ENCODE peak calls at places on chromosome 7, in six cellular contexts. X is left ventricle myocardium superior, M is memory B cell, B is smooth muscle cell of the brain vasculature, O is HL-60, Z is endothelial cell. I is an unnamed sample.

GRCh38 chr7:37289781-37290180 is 158.9 kb downstream of the ELMO1 start:
- DNase-seq in X (no peak), M (no peak), B (no peak), O (no peak), Z (no peak), I (no peak)

GRCh38 chr7:70694909-70695803 is 436.8 kb upstream of the GALNT17 start:
- DNase-seq in X (peak), M (no peak), B (no peak), O (no peak), Z (peak), I (no peak)

GRCh38 chr7:30285067-30285530 is 702 bp downstream of the ZNRF2 start:
- DNase-seq in X (peak), M (no peak), B (no peak), O (no peak), Z (peak), I (no peak)

GRCh38 chr7:155935726-155936125 is 123.5 kb upstream of the SHH start:
- DNase-seq in X (no peak), M (no peak), B (no peak), O (no peak), Z (no peak), I (no peak)

GRCh38 chr7:14375998-14376397 is 386.5 kb upstream of the ETV1 start:
- DNase-seq in X (no peak), M (no peak), B (no peak), O (no peak), Z (no peak), I (no peak)

GRCh38 chr7:149075286-149075685 is 15.2 kb downstream of the ZNF786 start:
- DNase-seq in X (no peak), M (no peak), B (no peak), O (no peak), Z (no peak), I (no peak)

GRCh38 chr7:99597762-99598501 is at the start of gene TMEM225B:
- DNase-seq in X (no peak), M (no peak), B (no peak), O (no peak), Z (no peak), I (no peak)

GRCh38 chr7:51121945-51122425 is 194.6 kb downstream of the COBL start:
- DNase-seq in X (peak), M (no peak), B (no peak), O (no peak), Z (peak), I (no peak)

GRCh38 chr7:3194501-3195141 is 106.4 kb upstream of the SDK1 start:
- DNase-seq in X (no peak), M (no peak), B (peak), O (no peak), Z (no peak), I (no peak)